ENCODE peak calls at places on chromosomes 6 and 20, in seven cellular contexts. E is IMR-90, N is neuronal stem cell, G is H1, C is trophoblast cell, M is mesendoderm, V is mesenchymal stem cell. T is an unnamed sample.

GRCh38 chr6:110270166-110270565 is 88.0 kb downstream of the METTL24 start:
- DNase-seq in M (peak), G (no peak), E (peak), N (peak), V (peak), C (no peak), T (peak)

GRCh38 chr6:169289671-169290408 is 36.2 kb upstream of the THBS2 start:
- DNase-seq in V (no peak), E (peak), G (no peak), N (no peak), M (no peak), C (peak), T (no peak)

GRCh38 chr6:71482742-71483141 is 194.1 kb downstream of the OGFRL1 start:
- DNase-seq in E (no peak), C (no peak), N (no peak), G (no peak), V (no peak), M (no peak), T (no peak)

GRCh38 chr6:154500769-154501171 is 9.7 kb downstream of the CNKSR3 start:
- DNase-seq in G (no peak), M (peak), E (no peak), N (no peak), C (no peak), V (no peak), T (no peak)

GRCh38 chr6:110033749-110034636 is 55.9 kb downstream of the GPR6 start:
- DNase-seq in E (no peak), G (no peak), M (no peak), N (no peak), V (no peak), C (peak), T (no peak)

GRCh38 chr20:10492065-10492464 is 57.0 kb downstream of the SLX4IP start:
- DNase-seq in E (peak), V (peak), G (no peak), C (no peak), N (no peak), M (no peak), T (no peak)

GRCh38 chr20:48761023-48761785 is 66.6 kb downstream of the PREX1 start:
- DNase-seq in G (no peak), C (no peak), M (no peak), E (no peak), N (no peak), V (no peak), T (no peak)

GRCh38 chr20:19460386-19460785 is 247.9 kb downstream of the SLC24A3 start:
- DNase-seq in V (no peak), M (no peak), C (no peak), E (peak), G (no peak), N (no peak), T (no peak)

GRCh38 chr6:52365871-52366540 is 4.1 kb downstream of the PAQR8 start:
- DNase-seq in M (no peak), V (no peak), G (no peak), N (no peak), C (no peak), E (peak), T (no peak)

GRCh38 chr20:58514321-58515239 is 619 bp downstream of the APCDD1L start:
- DNase-seq in E (peak), G (peak), M (peak), V (peak), N (peak), C (no peak), T (peak)

GRCh38 chr6:82178084-82178758 is 69.3 kb downstream of the IBTK start:
- DNase-seq in N (no peak), G (no peak), C (no peak), V (peak), M (no peak), E (peak), T (no peak)

GRCh38 chr6:255418-256090 is 36.7 kb upstream of the DUSP22 start:
- DNase-seq in M (no peak), V (no peak), G (no peak), E (no peak), N (no peak), C (no peak), T (no peak)

GRCh38 chr6:24743265-24743943 is 24.4 kb upstream of the C6orf62 start:
- DNase-seq in C (peak), N (no peak), G (no peak), M (peak), E (peak), V (peak), T (no peak)

GRCh38 chr6:106797186-106797585 is 167.8 kb downstream of the QRSL1 start:
- DNase-seq in E (no peak), M (no peak), V (no peak), C (no peak), N (no peak), G (no peak), T (no peak)

GRCh38 chr20:48886189-48886588 is 35.3 kb upstream of the ARFGEF2 start:
- DNase-seq in G (no peak), N (no peak), V (no peak), M (no peak), C (no peak), E (no peak), T (no peak)

GRCh38 chr6:151063339-151063738 is 176.4 kb upstream of the AKAP12 start:
- DNase-seq in V (peak), E (peak), G (no peak), N (no peak), M (no peak), C (no peak), T (no peak)

GRCh38 chr6:48978016-48978415 is 485.0 kb downstream of the MMUT start:
- DNase-seq in N (no peak), G (no peak), M (no peak), E (peak), V (no peak), C (no peak), T (no peak)

GRCh38 chr20:57877131-57877784 is 167.4 kb upstream of the PMEPA1 start:
- DNase-seq in M (no peak), V (no peak), C (no peak), N (no peak), G (peak), E (no peak), T (no peak)

GRCh38 chr20:35290186-35290886 is 1.9 kb downstream of the FAM83C start:
- DNase-seq in G (no peak), C (no peak), N (no peak), E (no peak), V (no peak), M (no peak), T (no peak)

GRCh38 chr20:35288325-35289060 is 3.7 kb downstream of the FAM83C start:
- DNase-seq in N (no peak), G (no peak), V (no peak), C (no peak), E (no peak), M (no peak), T (no peak)

GRCh38 chr20:35291654-35292503 is at the start of gene FAM83C:
- DNase-seq in N (no peak), G (no peak), V (no peak), M (no peak), E (no peak), C (no peak), T (no peak)

GRCh38 chr20:35292504-35293285 is 470 bp upstream of the FAM83C start:
- DNase-seq in N (no peak), E (no peak), M (no peak), G (no peak), V (no peak), C (no peak), T (no peak)

DNA sequence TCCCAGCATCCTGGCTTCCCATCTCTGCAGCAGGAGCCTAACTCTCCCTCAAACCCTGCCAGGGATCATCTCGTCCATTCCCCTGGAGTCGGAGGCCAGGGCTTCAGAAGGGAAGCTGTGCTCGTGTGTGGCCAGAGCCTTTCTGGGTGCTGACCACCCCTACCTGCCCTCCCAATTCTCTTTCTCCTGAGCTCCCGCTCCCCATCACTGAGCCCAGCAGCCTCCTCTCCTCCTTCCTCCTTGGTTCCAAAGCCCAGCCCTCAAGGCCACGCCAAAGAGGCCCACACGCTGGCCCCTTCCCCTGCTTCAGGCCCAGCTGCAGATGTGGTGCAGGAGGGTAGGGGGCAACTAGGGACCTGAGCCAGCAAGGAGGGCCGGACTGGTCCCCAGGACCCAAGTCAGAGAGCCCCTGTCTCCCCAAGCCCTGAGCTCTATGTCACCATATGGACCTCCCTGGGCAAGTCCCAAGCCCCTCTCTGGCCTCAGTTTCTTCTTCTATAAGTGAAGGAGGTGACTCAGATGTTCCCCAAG is 1.3 kb downstream of the FAM83C start:
- DNase-seq in V (no peak), E (no peak), M (no peak), N (no peak), G (no peak), C (no peak), T (no peak)
- H3K4ac ChIP-seq in V (no peak), E (no peak), M (no peak), N (no peak), G (no peak), C (no peak), T (no peak)

GRCh38 chr6:134706153-134706552 is 243.7 kb downstream of the ALDH8A1 start:
- DNase-seq in G (no peak), C (no peak), M (peak), V (no peak), N (no peak), E (no peak), T (peak)

GRCh38 chr6:134703206-134703605 is 246.7 kb downstream of the ALDH8A1 start:
- DNase-seq in V (no peak), N (no peak), E (no peak), G (no peak), C (no peak), M (peak), T (no peak)

GRCh38 chr6:134706806-134707205 is 243.1 kb downstream of the ALDH8A1 start:
- DNase-seq in G (no peak), V (no peak), E (peak), M (peak), N (no peak), C (peak), T (no peak)

GRCh38 chr6:134707342-134707982 is 242.4 kb downstream of the ALDH8A1 start:
- DNase-seq in N (peak), C (peak), E (peak), V (peak), M (peak), G (no peak), T (peak)

GRCh38 chr6:134708079-134708478 is 241.8 kb downstream of the ALDH8A1 start:
- DNase-seq in G (no peak), E (no peak), M (no peak), C (no peak), N (no peak), V (no peak), T (no peak)
- H3K4ac ChIP-seq in G (no peak), E (no peak), M (no peak), C (no peak), N (no peak), V (no peak), T (no peak)

DNA sequence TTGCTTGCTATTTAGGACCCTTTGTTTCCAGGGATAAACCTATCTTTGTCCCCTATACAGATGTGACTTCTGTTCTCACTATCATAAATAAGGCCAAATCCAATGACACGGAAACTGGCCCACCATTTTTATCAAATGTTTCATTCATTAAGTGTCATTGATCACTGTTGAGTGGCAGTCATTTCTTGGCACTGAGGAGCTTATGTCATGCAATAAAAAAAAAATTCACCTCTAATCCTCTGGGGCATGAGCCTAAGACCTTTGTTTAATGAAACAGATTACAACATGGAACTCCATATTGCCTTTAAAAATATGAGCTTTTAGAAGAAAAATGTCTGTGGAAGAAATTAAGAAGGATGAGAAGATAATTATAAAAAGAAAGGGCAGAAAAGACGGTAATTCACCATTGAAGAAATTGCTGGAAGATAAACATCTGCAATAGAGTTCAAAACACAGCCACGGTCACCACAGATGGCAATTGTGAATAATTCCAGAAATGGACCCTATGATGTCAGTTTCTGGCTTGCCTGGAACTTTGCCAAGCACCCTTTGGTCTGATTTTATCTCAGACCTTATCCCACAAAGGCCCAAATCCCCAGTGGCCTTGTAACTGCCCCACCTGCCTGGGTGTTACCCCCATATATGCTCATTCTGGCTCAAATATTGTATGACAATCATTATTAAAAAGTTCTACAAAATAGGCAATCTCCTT is 91.1 kb downstream of the DST start:
- DNase-seq in C (no peak), V (no peak), M (no peak), E (no peak), N (no peak), G (no peak), T (no peak)
- H3K4ac ChIP-seq in C (no peak), V (no peak), M (no peak), E (no peak), N (no peak), G (no peak), T (no peak)

GRCh38 chr6:10463491-10464481 is 48.9 kb upstream of the TFAP2A start:
- DNase-seq in N (no peak), G (no peak), M (peak), E (no peak), V (no peak), C (no peak), T (no peak)
- H3K4ac ChIP-seq in N (no peak), G (no peak), M (no peak), E (no peak), V (no peak), C (no peak), T (no peak)